ENCODE peak calls at places on chromosome 17, in five cellular contexts. T, G, M, E and V are unnamed samples.

GRCh38 chr17:19672009-19672837 is 23.7 kb downstream of the ALDH3A2 start:
- DNase-seq in T (no peak), G (peak; percentile 49), M (no peak), E (no peak), V (no peak)

GRCh38 chr17:50364715-50365114 is 8.3 kb downstream of the MRPL27 start:
- DNase-seq in E (no peak), M (no peak), G (peak; percentile 27), T (no peak), V (no peak)

GRCh38 chr17:62725791-62726249 is 82.3 kb downstream of the MARCHF10 start:
- DNase-seq in G (no peak), M (no peak), T (no peak), E (no peak), V (no peak)

GRCh38 chr17:49210158-49211029 is at the start of the genes ABI3 and GNGT2:
- DNase-seq in T (no peak), E (peak; percentile 77), G (peak; percentile 58), M (no peak), V (peak; percentile 28)

GRCh38 chr17:73013816-73014663 is 78.4 kb downstream of the SLC39A11 start:
- DNase-seq in M (no peak), T (peak; percentile 5), E (no peak), G (no peak), V (no peak)

GRCh38 chr17:5418858-5419355 is 555 bp downstream of the NUP88 start:
- DNase-seq in E (no peak), M (peak; percentile 28), G (peak; percentile 43), T (no peak), V (peak; percentile 55)

GRCh38 chr17:61744804-61745203 is 118.5 kb downstream of the BRIP1 start:
- DNase-seq in E (no peak), M (no peak), T (no peak), G (no peak), V (no peak)

GRCh38 chr17:47686276-47686635 is 7.7 kb upstream of the TBKBP1 start:
- DNase-seq in G (no peak), E (no peak), T (no peak), M (no peak), V (no peak)

GRCh38 chr17:33137411-33137810 is 145.8 kb downstream of the SPACA3 start:
- DNase-seq in M (no peak), E (no peak), G (no peak), T (no peak), V (no peak)

GRCh38 chr17:74243013-74243755 is 29.8 kb downstream of the TTYH2 start:
- DNase-seq in M (no peak), E (no peak), G (peak; percentile 54), T (no peak), V (no peak)

GRCh38 chr17:63564562-63564961 is 14.3 kb downstream of the DCAF7 start:
- DNase-seq in E (no peak), G (no peak), M (no peak), T (no peak), V (no peak)

GRCh38 chr17:15154618-15155017 is 110.5 kb downstream of the PMP22 start:
- DNase-seq in G (no peak), T (no peak), M (no peak), E (no peak), V (no peak)

GRCh38 chr17:57020208-57020607 is 42.3 kb downstream of the SCPEP1 start:
- DNase-seq in G (no peak), E (no peak), T (no peak), M (no peak), V (no peak)

GRCh38 chr17:45277992-45278391 is 16.1 kb upstream of the SPATA32 start:
- DNase-seq in E (no peak), G (peak; percentile 66), T (no peak), M (no peak), V (no peak)

GRCh38 chr17:32609085-32609484 is 122.3 kb downstream of the CDK5R1 start:
- DNase-seq in G (peak; percentile 41), T (peak; percentile 12), M (peak; percentile 59), E (peak; percentile 84), V (peak; percentile 46)

GRCh38 chr17:67055041-67055443 is 10.7 kb downstream of the CACNG1 start:
- DNase-seq in M (no peak), T (no peak), G (no peak), E (no peak), V (no peak)

GRCh38 chr17:73179878-73180277 is 13.0 kb upstream of the COG1 start:
- DNase-seq in M (no peak), E (no peak), T (no peak), G (no peak), V (no peak)

GRCh38 chr17:382644-383533 is 30.3 kb upstream of the RPH3AL start:
- DNase-seq in M (no peak), T (peak; percentile 73), G (no peak), E (no peak), V (no peak)

GRCh38 chr17:32015245-32016013 is 8.2 kb downstream of the LRRC37B start:
- DNase-seq in G (no peak), E (no peak), T (peak; percentile 49), M (no peak), V (no peak)

GRCh38 chr17:40341808-40342574 is 22.5 kb downstream of the GJD3 start:
- DNase-seq in T (peak; percentile 47), E (no peak), G (peak; percentile 85), M (no peak), V (no peak)

GRCh38 chr17:63490321-63490720 is 13.5 kb downstream of the ACE start:
- DNase-seq in T (no peak), E (no peak), G (no peak), M (no peak), V (no peak)

GRCh38 chr17:42537826-42538451 is 1.9 kb downstream of the NAGLU start:
- DNase-seq in G (no peak), M (no peak), E (no peak), T (no peak), V (no peak)